ENCODE peak calls at places on chromosomes 16 and 17, in seven cellular contexts. J, T, U, X, P, Z and E are unnamed samples.

GRCh38 chr16:10188236-10188635 is 6.0 kb upstream of the GRIN2A start:
- DNase-seq in J (no peak), T (no peak), U (no peak), X (no peak), P (no peak), Z (no peak), E (no peak)

GRCh38 chr16:80580109-80580832 is 39.5 kb downstream of the DYNLRB2 start:
- DNase-seq in J (peak; percentile 43), T (peak; percentile 4), U (no peak), X (no peak), P (no peak), Z (peak; percentile 62), E (no peak)

GRCh38 chr16:88735616-88736015 is 29.3 kb downstream of the CTU2 start:
- DNase-seq in J (no peak), T (no peak), U (no peak), X (no peak), P (no peak), Z (no peak), E (no peak)

GRCh38 chr16:84084570-84085270 is 32.0 kb downstream of the MBTPS1 start:
- DNase-seq in J (peak; percentile 67), T (peak; percentile 79), U (peak; percentile 76), X (peak; percentile 78), P (peak; percentile 86), Z (peak; percentile 64), E (no peak)

GRCh38 chr16:30041841-30042240 is 10.8 kb upstream of the TLCD3B start:
- DNase-seq in J (no peak), T (no peak), U (no peak), X (no peak), P (peak; percentile 39), Z (peak; percentile 42), E (no peak)

GRCh38 chr17:18143044-18143936 is 34.7 kb downstream of the MYO15A start:
- DNase-seq in J (no peak), T (peak; percentile 56), U (no peak), X (peak; percentile 47), P (peak; percentile 26), Z (no peak), E (no peak)

GRCh38 chr16:85722497-85722896 is 28.4 kb downstream of the C16orf74 start:
- DNase-seq in J (no peak), T (no peak), U (no peak), X (no peak), P (no peak), Z (no peak), E (no peak)

GRCh38 chr16:81521141-81521626 is 76.6 kb downstream of the CMIP start:
- DNase-seq in J (peak; percentile 80), T (no peak), U (peak; percentile 44), X (no peak), P (peak; percentile 84), Z (peak; percentile 75), E (no peak)

GRCh38 chr17:7064248-7064647 is 15.8 kb downstream of the CLEC10A start:
- DNase-seq in J (no peak), T (no peak), U (no peak), X (no peak), P (no peak), Z (no peak), E (no peak)

GRCh38 chr17:76145231-76146052 is 4.4 kb upstream of the FOXJ1 start:
- DNase-seq in J (peak; percentile 67), T (no peak), U (no peak), X (no peak), P (peak; percentile 80), Z (peak; percentile 66), E (peak; percentile 42)

GRCh38 chr17:38762231-38762630 is 9.7 kb downstream of the PSMB3 start:
- DNase-seq in J (no peak), T (no peak), U (no peak), X (no peak), P (no peak), Z (no peak), E (no peak)

GRCh38 chr16:7294020-7294419 is 38.6 kb upstream of the RBFOX1 start:
- DNase-seq in J (no peak), T (no peak), U (no peak), X (no peak), P (no peak), Z (no peak), E (no peak)

GRCh38 chr17:21241564-21241963 is 11.6 kb downstream of the NATD1 start:
- DNase-seq in J (no peak), T (no peak), U (no peak), X (no peak), P (no peak), Z (no peak), E (no peak)

GRCh38 chr17:34412965-34413441 is 50.0 kb upstream of the CCL1 start:
- DNase-seq in J (no peak), T (peak; percentile 58), U (no peak), X (no peak), P (no peak), Z (no peak), E (no peak)

GRCh38 chr17:80274317-80274716 is 13.7 kb downstream of the RNF213 start:
- DNase-seq in J (no peak), T (no peak), U (no peak), X (peak; percentile 25), P (no peak), Z (no peak), E (no peak)

GRCh38 chr17:64707077-64707591 is 45.0 kb upstream of the SMURF2 start:
- DNase-seq in J (no peak), T (peak; percentile 97), U (peak; percentile 77), X (peak; percentile 96), P (no peak), Z (no peak), E (peak; percentile 100)

GRCh38 chr17:56834380-56835258 is 668 bp downstream of the DGKE start:
- DNase-seq in J (peak; percentile 72), T (peak; percentile 69), U (peak; percentile 64), X (peak; percentile 80), P (peak; percentile 69), Z (peak; percentile 67), E (peak; percentile 75)

DNA sequence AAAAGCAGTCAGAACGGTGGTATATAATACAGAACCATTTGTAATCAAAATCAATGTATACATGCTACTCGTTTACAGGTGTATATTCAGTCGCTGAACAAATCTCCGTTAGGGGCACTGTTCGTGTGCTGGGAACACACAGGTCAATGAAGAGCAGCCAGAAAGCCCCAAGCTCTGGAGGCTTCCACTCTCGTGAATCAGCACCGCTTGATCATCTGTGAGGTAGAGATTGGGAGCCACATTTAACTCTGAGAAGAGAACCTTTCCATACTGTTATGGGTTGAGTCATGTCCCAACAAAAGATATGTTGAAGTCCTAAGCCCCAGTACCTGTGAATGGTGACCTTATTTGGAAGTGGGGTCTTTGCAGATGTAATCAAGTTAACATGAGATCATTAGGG is 5.4 kb upstream of the CYTH1 start:
- DNase-seq in J (no peak), T (peak; percentile 78), U (no peak), X (no peak), P (peak; percentile 72), Z (no peak), E (no peak)
- H3K4me1 ChIP-seq in J (peaks cover 94% of the 10 kb centered on the region), T (peaks cover 13% of the 10 kb centered on the region), U (peaks cover 56% of the 10 kb centered on the region), X (peaks cover 5% of the 10 kb centered on the region), P (peaks cover 8% of the 10 kb centered on the region), Z (peaks cover 80% of the 10 kb centered on the region), E (peaks cover 10% of the 10 kb centered on the region)

GRCh38 chr16:57805176-57805575 is 2.9 kb upstream of the KIFC3 start:
- DNase-seq in J (no peak), T (peak; percentile 93), U (no peak), X (no peak), P (no peak), Z (no peak), E (no peak)

GRCh38 chr16:57801856-57802634 is at the start of gene KIFC3:
- DNase-seq in J (no peak), T (peak; percentile 80), U (peak; percentile 83), X (peak; percentile 97), P (peak; percentile 12), Z (peak; percentile 30), E (peak; percentile 92)

GRCh38 chr16:57802635-57803412 is 533 bp upstream of the KIFC3 start:
- DNase-seq in J (no peak), T (peak; percentile 86), U (peak; percentile 37), X (peak; percentile 69), P (no peak), Z (no peak), E (no peak)

GRCh38 chr16:57803413-57803990 is 1.2 kb upstream of the KIFC3 start:
- DNase-seq in J (no peak), T (no peak), U (no peak), X (peak; percentile 78), P (no peak), Z (no peak), E (no peak)

DNA sequence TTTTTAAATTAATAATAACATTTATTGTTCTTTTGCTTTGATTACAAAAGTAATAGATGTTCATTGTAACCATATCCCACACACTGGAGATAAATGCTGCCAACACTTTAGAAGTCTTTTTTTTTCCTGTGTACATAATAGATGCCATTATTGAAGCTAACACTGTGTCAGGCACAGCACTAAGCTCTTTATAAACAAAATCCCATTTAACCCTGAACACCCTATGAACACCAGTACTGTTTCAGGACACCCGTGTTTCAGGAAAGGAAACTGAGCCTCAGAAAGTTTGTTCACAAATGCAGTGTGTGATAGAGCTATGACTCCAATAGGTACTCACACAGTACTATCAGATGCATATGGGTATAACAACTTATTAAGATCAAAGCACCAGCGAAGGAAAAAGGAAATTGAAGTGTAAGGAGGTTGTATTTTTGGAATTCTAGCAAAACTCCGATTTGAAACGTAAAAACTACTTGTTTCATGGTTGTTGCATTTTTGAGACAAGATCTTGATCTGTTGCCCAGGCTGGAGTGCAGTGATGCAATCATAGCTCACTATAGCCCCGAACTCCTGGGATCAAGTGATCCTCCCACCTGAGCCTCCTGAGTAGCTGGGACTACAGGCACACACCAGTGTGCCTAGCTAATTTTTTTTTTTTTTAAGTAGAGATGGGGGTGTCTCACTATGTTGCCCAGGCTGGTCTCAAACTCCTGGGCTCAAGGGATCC is 2.0 kb upstream of the KIFC3 start:
- DNase-seq in J (no peak), T (no peak), U (no peak), X (no peak), P (no peak), Z (no peak), E (no peak)
- H3K4me1 ChIP-seq in J (peaks cover 33% of the 10 kb centered on the region), T (peaks cover 67% of the 10 kb centered on the region), U (peaks cover 63% of the 10 kb centered on the region), X (peaks cover 19% of the 10 kb centered on the region), P (no peaks in the 10 kb centered on the region), Z (peaks cover 8% of the 10 kb centered on the region), E (peaks cover 50% of the 10 kb centered on the region)

DNA sequence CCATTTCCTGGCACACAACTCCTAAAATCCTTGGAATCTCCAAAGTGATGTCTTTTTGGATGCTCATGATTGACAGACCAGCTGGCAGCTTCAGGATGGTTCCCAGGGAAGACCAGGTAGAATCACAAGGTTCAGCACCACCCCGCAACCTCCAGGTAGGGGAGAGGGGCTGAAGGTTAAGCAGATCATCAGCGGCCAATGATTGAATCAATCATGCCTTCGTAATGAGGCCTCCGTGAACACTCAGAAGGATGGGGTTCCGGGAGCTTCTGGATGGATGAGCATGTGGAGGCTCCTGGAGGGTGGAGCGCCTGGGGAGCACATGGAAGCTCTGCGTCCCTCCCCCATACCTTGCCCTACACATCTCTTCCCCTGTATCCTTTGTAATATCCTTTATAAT is 185.9 kb downstream of the SEC14L1 start:
- DNase-seq in J (no peak), T (no peak), U (peak; percentile 10), X (peak; percentile 45), P (no peak), Z (no peak), E (no peak)
- H3K4me1 ChIP-seq in J (peaks cover 57% of the 10 kb centered on the region), T (peaks cover 89% of the 10 kb centered on the region), U (peaks cover 45% of the 10 kb centered on the region), X (peaks cover 11% of the 10 kb centered on the region), P (peaks cover 100% of the 10 kb centered on the region), Z (peaks cover 49% of the 10 kb centered on the region), E (peaks cover 42% of the 10 kb centered on the region)

DNA sequence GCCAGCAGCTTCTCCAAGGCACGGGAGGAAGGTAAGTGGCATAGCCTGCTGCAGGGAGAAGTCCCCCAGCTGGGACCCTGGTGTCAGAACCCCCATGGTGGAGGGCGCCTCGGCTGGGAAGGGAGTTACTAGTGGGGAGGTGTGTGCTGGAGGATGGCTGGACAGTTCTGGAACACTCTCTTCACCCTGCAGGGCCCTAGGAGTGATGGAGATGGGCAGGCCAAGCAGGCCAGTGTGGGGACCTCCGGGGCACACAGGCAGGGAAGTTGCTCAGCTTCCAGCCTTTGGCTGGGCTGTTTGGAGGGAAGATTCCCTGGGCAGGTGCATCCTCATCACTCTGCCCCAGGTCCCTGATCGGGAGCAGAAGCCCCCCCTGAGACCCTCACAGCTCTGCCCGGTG is 696 bp downstream of the C17orf99 start:
- DNase-seq in J (no peak), T (no peak), U (no peak), X (no peak), P (no peak), Z (no peak), E (no peak)
- H3K4me1 ChIP-seq in J (peaks cover 31% of the 10 kb centered on the region), T (peaks cover 55% of the 10 kb centered on the region), U (peaks cover 31% of the 10 kb centered on the region), X (peaks cover 17% of the 10 kb centered on the region), P (peaks cover 39% of the 10 kb centered on the region), Z (peaks cover 22% of the 10 kb centered on the region), E (peaks cover 16% of the 10 kb centered on the region)